ENCODE peak calls at places on chromosomes 16 and 17, in seven cellular contexts. H is hepatocyte, Y is PC-3, J is MM.1S, L is SK-N-SH, B is HCT116, X is neural progenitor cell. Q is an unnamed sample.

GRCh38 chr16:30875881-30876791 is 17.7 kb downstream of the BCL7C start:
- DNase-seq in B (no peak), X (peak; percentile 31), J (peak; percentile 25), H (no peak), Y (no peak), L (peak; percentile 55), Q (peak; percentile 33)

GRCh38 chr17:42779942-42780815 is at the start of gene WNK4:
- DNase-seq in L (peak; percentile 89), Y (peak; percentile 81), H (peak; percentile 62), X (peak; percentile 64), J (no peak), B (no peak), Q (peak; percentile 69)

GRCh38 chr17:55230716-55231115 is 34.0 kb upstream of the HLF start:
- DNase-seq in L (no peak), Y (no peak), B (no peak), H (no peak), X (no peak), J (no peak), Q (no peak)

GRCh38 chr17:38893612-38894011 is 23.8 kb downstream of the LASP1 start:
- DNase-seq in X (peak; percentile 13), L (no peak), B (no peak), H (no peak), Y (no peak), J (no peak), Q (no peak)

GRCh38 chr17:40362696-40363479 is 1.6 kb downstream of the GJD3 start:
- DNase-seq in X (peak; percentile 92), H (peak; percentile 91), L (peak; percentile 93), Y (peak; percentile 75), B (peak; percentile 54), J (peak; percentile 89), Q (peak; percentile 94)

GRCh38 chr17:1643293-1643998 is 2.1 kb downstream of the SCARF1 start:
- DNase-seq in X (peak; percentile 87), H (peak; percentile 92), Y (peak; percentile 68), J (peak; percentile 88), L (peak; percentile 89), B (peak; percentile 62), Q (peak; percentile 96)

GRCh38 chr17:49521521-49522185 is 26.6 kb downstream of the NGFR start:
- DNase-seq in L (peak; percentile 8), B (no peak), H (no peak), J (no peak), Y (no peak), X (no peak), Q (no peak)

GRCh38 chr17:17406225-17406624 is 70.6 kb upstream of the MED9 start:
- DNase-seq in H (peak; percentile 51), B (no peak), X (no peak), Y (no peak), J (no peak), L (no peak), Q (no peak)

GRCh38 chr17:68711858-68712257 is 110.7 kb upstream of the FAM20A start:
- DNase-seq in J (no peak), L (no peak), B (no peak), H (no peak), X (no peak), Y (peak; percentile 58), Q (no peak)

GRCh38 chr16:81634380-81635121 is 144.5 kb upstream of the PLCG2 start:
- DNase-seq in Y (no peak), B (no peak), L (no peak), J (no peak), X (peak; percentile 81), H (no peak), Q (peak; percentile 48)

GRCh38 chr17:48629411-48629759 is 3.2 kb upstream of the HOXB9 start:
- DNase-seq in H (no peak), J (no peak), Y (no peak), B (no peak), L (no peak), X (no peak), Q (no peak)

GRCh38 chr16:89422527-89422904 is 67.8 kb downstream of the ANKRD11 start:
- DNase-seq in B (no peak), J (peak; percentile 62), L (no peak), H (no peak), X (no peak), Y (peak; percentile 45), Q (no peak)

GRCh38 chr16:81808933-81809480 is 29.9 kb downstream of the PLCG2 start:
- DNase-seq in L (no peak), X (no peak), B (no peak), Y (peak; percentile 2), H (peak; percentile 22), J (peak; percentile 90), Q (no peak)

GRCh38 chr17:71974051-71974450 is 146.8 kb upstream of the SOX9 start:
- DNase-seq in B (no peak), X (no peak), H (no peak), L (no peak), Y (no peak), J (no peak), Q (no peak)

GRCh38 chr16:10970065-10970464 is 25.7 kb downstream of the CLEC16A start:
- DNase-seq in J (no peak), H (no peak), Y (no peak), B (no peak), X (no peak), L (no peak), Q (no peak)

GRCh38 chr16:65121870-65122723 is at the start of gene CDH11:
- DNase-seq in X (peak; percentile 93), L (peak; percentile 82), Y (peak; percentile 65), B (no peak), J (no peak), H (peak; percentile 90), Q (peak; percentile 78)

GRCh38 chr17:40857535-40857934 is 9.5 kb downstream of the KRT12 start:
- DNase-seq in Y (no peak), H (no peak), J (no peak), L (peak; percentile 38), X (no peak), B (no peak), Q (no peak)

GRCh38 chr17:17732444-17732843 is 51.2 kb downstream of the RAI1 start:
- DNase-seq in H (no peak), Y (no peak), B (no peak), J (no peak), X (no peak), L (no peak), Q (no peak)

GRCh38 chr17:9902116-9902515 is 3.0 kb downstream of the RCVRN start:
- DNase-seq in X (peak; percentile 71), L (no peak), Y (no peak), H (no peak), J (no peak), B (no peak), Q (no peak)

GRCh38 chr17:9898812-9899211 is 6.3 kb downstream of the RCVRN start:
- DNase-seq in L (no peak), X (no peak), B (no peak), Y (no peak), H (no peak), J (no peak), Q (no peak)

GRCh38 chr17:9899280-9900018 is 5.6 kb downstream of the RCVRN start:
- DNase-seq in X (no peak), H (no peak), B (no peak), J (no peak), Y (no peak), L (no peak), Q (no peak)

GRCh38 chr17:9900744-9901143 is 4.3 kb downstream of the RCVRN start:
- DNase-seq in X (no peak), L (no peak), J (no peak), Y (peak; percentile 47), H (no peak), B (no peak), Q (no peak)

GRCh38 chr17:9900019-9900594 is 5.0 kb downstream of the RCVRN start:
- DNase-seq in B (no peak), J (no peak), H (no peak), X (no peak), Y (no peak), L (no peak), Q (no peak)
- TF ChIP-seq EZH2phosphoT487 in B (no peak), J (no peak), H (no peak), X (no peak), Y (no peak), L (no peak), Q (no peak)

GRCh38 chr17:225551-225950 is 44.1 kb upstream of the DOC2B start:
- DNase-seq in Y (no peak), J (no peak), X (no peak), H (no peak), B (no peak), L (no peak), Q (no peak)
- TF ChIP-seq EZH2phosphoT487 in Y (no peak), J (no peak), X (no peak), H (no peak), B (no peak), L (no peak), Q (no peak)

GRCh38 chr17:65403129-65403528 is 158.3 kb downstream of the AXIN2 start:
- DNase-seq in J (no peak), X (no peak), Y (no peak), L (no peak), H (no peak), B (no peak), Q (no peak)
- TF ChIP-seq EZH2phosphoT487 in J (no peak), X (no peak), Y (no peak), L (no peak), H (no peak), B (no peak), Q (no peak)

GRCh38 chr17:73163043-73163442 is 1.8 kb upstream of the SSTR2 start:
- DNase-seq in H (no peak), B (no peak), J (no peak), X (no peak), L (no peak), Y (no peak), Q (no peak)
- TF ChIP-seq EZH2phosphoT487 in H (no peak), B (no peak), J (no peak), X (no peak), L (no peak), Y (no peak), Q (no peak)